ENCODE peak calls at places on chromosomes 3 and 15, in seven cellular contexts. R is HCT116, G is PC-3, N is GM23338, E is hepatocyte, H is PC-9, T is SK-N-SH. D is an unnamed sample. For H3K9me2, the result is how much of the 10 kb centered on the place peaks cover.

GRCh38 chr3:166013073-166013679 is 176.0 kb upstream of the BCHE start:
- DNase-seq in R (peak), H (no peak), N (peak), T (peak), E (peak), G (peak), D (peak)

GRCh38 chr3:73101916-73102315 is 40.5 kb downstream of the EBLN2 start:
- DNase-seq in N (no peak), E (no peak), R (no peak), G (no peak), T (no peak), H (no peak), D (no peak)

GRCh38 chr3:128466840-128467541 is at the start of gene DNAJB8:
- DNase-seq in E (no peak), H (no peak), R (no peak), T (no peak), N (no peak), G (no peak), D (no peak)

GRCh38 chr3:191412764-191413163 is 48.2 kb upstream of the PYDC2 start:
- DNase-seq in E (peak), H (no peak), T (peak), N (peak), R (no peak), G (peak), D (no peak)

GRCh38 chr3:105195260-105195659 is 171.4 kb upstream of the ALCAM start:
- DNase-seq in N (no peak), H (no peak), G (peak), E (no peak), T (no peak), R (no peak), D (no peak)

GRCh38 chr3:129794319-129795201 is 99.0 kb downstream of the TMCC1 start:
- DNase-seq in G (peak), R (peak), N (peak), T (peak), E (peak), H (peak), D (peak)

GRCh38 chr15:80942746-80943565 is 46.7 kb downstream of the MESD start:
- DNase-seq in R (no peak), H (no peak), E (no peak), G (no peak), N (no peak), T (no peak), D (no peak)

GRCh38 chr15:66875588-66876422 is 173.8 kb downstream of the SMAD6 start:
- DNase-seq in G (no peak), N (no peak), T (no peak), E (no peak), R (no peak), H (no peak), D (no peak)

GRCh38 chr3:37660782-37661181 is 200.9 kb upstream of the CTDSPL start:
- DNase-seq in N (no peak), T (no peak), R (no peak), E (no peak), H (no peak), G (no peak), D (no peak)

GRCh38 chr3:37671000-37671483 is 190.6 kb upstream of the CTDSPL start:
- DNase-seq in H (no peak), N (no peak), R (no peak), E (no peak), G (no peak), T (no peak), D (no peak)

GRCh38 chr15:83206387-83206970 is 1.1 kb downstream of the HDGFL3 start:
- DNase-seq in N (peak), G (peak), R (no peak), H (no peak), E (no peak), T (no peak), D (peak)

GRCh38 chr15:83209333-83209732 is 1.7 kb upstream of the HDGFL3 start:
- DNase-seq in E (no peak), R (no peak), N (peak), G (no peak), H (no peak), T (no peak), D (no peak)

GRCh38 chr15:83206971-83207621 is 527 bp downstream of the HDGFL3 start:
- DNase-seq in T (peak), E (peak), R (no peak), G (peak), N (peak), H (no peak), D (peak)

GRCh38 chr15:83207622-83208356 is at the start of gene HDGFL3:
- DNase-seq in H (no peak), E (peak), N (peak), T (peak), G (peak), R (no peak), D (peak)

GRCh38 chr15:83208357-83208661 is 686 bp upstream of the HDGFL3 start:
- DNase-seq in E (no peak), N (peak), T (no peak), H (no peak), R (no peak), G (peak), D (no peak)
- H3K4me3 ChIP-seq in E (peak), N (peak), T (peak), H (no peak), R (no peak), G (peak), D (peak)

GRCh38 chr3:63344676-63345075 is 66.6 kb downstream of the SYNPR start:
- DNase-seq in T (no peak), G (peak), N (peak), R (no peak), H (no peak), E (no peak), D (no peak)
- H3K9me2 ChIP-seq in T (under half), G (under half), N (under half), R (under half), H (under half), E (under half), D (under half)

GRCh38 chr15:31484369-31484951 is 157.8 kb downstream of the KLF13 start:
- DNase-seq in T (no peak), E (no peak), H (no peak), G (no peak), R (no peak), N (no peak), D (no peak)
- H3K4me3 ChIP-seq in T (no peak), E (no peak), H (no peak), G (no peak), R (no peak), N (peak), D (no peak)

GRCh38 chr3:187899246-187899645 is 154.0 kb upstream of the BCL6 start:
- DNase-seq in E (no peak), R (no peak), G (no peak), T (no peak), H (no peak), N (no peak), D (peak)
- H3K9me2 ChIP-seq in E (under half), R (under half), G (under half), T (under half), H (under half), N (under half), D (under half)

DNA sequence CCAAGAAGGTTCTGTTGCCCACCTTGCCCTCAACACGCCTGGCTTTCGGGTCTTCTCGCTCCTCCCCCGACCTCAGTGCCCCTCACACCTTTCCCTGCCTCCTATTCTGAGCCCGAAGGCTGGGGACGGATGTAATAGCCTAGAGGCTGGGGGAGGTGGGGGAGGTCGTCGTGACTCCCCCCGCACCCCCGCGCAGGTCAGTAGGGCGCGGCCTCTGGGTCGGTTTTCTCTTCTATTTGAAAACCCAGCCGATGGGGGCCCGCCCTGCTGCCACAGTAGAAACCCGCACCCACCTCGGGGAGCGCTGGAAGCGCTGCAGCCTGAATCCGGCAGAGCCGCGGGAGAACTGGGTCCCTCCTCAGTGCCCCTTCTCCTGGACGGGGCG is 1.0 kb upstream of the RBPMS2 start:
- DNase-seq in H (no peak), E (no peak), T (no peak), R (no peak), N (peak), G (no peak), D (no peak)
- H3K4me3 ChIP-seq in H (peak), E (peak), T (peak), R (peak), N (peak), G (no peak), D (no peak)

DNA sequence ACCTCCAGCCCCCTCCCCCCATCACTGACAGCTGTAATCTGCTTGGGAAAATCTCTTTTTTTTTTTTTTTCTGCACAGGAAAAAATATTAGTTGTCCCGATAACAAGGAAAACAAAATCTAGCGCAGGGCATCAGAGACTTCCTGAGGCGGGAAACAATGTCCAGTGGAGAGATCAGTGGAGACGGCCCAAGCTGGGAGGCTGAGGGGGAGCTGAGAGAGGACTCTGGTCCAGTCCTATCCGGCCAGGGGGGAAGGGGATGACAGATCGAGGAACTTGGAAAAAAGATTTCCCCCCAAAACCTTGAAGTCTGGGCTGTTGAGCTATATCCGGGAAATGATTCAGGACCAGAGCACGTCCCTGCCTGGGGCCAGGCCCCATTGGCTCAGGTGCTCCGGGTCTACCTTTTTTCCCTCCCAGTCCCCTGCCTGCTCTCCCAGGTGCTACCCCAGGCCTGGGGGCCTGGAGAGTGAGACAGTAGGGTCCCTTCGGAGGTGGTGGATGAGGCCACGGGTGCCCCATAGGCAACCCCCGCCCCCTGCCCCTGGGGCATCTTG is 14.0 kb upstream of the DLL4 start:
- DNase-seq in G (no peak), R (no peak), T (no peak), E (no peak), N (no peak), H (no peak), D (no peak)
- H3K9me2 ChIP-seq in G (under half), R (under half), T (under half), E (under half), N (under half), H (under half), D (under half)

DNA sequence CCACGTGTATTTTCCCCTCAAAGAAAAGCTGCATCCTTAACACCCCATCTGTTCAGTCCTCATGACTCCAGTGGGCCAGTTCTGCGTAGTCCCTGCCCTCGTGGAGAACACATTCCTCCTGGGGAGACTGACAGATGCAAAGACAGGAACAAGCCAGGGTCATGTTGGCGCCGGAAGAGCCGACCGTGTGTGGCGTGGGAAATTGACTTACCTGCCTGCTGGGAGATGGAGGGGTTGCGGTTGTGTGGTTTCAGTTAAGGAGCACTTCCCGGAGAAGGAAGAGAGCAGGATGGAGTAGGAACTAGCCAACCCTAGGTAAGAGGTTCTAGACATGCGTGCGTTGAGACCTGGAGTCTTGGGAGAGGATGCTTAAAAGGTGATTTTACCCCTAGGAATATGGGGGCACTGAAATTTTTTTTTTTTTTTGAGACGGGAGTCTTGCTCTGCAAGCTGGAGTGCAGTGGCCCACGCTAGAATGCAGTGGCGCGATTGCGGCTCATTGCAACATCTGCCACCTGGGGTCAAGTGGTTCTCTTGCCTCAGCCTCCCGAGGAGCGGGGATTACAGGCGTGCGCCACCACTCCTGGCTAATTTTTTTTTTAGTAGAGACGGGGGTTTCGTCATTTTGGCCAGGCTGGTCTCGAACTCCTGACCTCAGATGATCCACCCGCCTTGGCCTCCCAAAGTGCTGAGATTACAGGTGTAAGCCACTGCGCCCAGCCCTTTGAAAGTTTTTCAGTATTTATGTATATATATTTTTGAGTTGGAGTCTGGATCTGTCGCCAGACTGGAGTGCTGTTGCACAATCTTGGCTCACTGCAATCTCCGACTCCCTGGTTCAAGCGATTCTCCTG is 1.4 kb downstream of the VHL start:
- DNase-seq in G (peak), N (peak), H (peak), T (peak), E (no peak), R (no peak), D (peak)
- H3K4me3 ChIP-seq in G (peak), N (peak), H (peak), T (peak), E (peak), R (peak), D (peak)

DNA sequence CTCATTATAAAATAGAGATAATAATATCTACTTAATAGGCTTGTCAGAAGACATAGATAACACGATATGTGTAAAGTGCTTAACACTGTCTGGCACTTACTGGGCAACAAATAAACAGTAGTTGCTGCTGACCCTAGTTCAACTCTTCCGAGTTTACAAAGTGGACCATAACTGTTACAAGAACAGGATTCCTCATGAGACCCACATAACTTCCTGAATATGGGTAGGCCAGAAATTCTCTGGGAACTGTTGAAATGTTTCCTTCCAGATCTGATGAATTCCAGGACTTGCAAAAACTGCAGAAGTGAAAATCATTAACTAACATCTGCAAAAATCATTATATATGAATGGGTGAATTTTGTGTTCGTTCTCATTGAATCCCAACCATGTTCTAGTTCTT is 181.7 kb upstream of the MME start:
- DNase-seq in G (no peak), H (no peak), E (no peak), N (no peak), R (no peak), T (no peak), D (no peak)
- H3K9me2 ChIP-seq in G (under half), H (under half), E (under half), N (under half), R (under half), T (under half), D (under half)

DNA sequence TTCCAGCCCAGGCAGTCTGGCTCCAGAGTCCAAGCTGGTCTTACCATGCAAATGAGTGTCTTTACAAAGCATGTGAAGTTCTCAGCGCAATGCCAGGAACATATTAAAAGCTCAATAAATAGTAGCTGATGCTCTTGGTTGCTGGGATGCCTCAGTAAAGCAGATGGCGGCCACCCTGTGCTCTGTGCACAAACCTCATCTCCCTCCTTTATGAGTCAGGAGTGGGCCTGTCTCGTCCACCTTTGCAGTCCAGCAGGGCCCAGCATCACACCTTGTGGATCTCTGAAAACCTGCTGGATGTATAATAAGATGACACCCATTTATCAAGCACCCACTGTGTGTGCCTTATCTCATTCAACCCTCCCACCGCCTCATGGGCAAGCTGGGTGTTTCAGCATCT is 42.7 kb downstream of the FAM174B start:
- DNase-seq in H (no peak), G (no peak), E (no peak), T (no peak), R (no peak), N (no peak), D (no peak)
- H3K4me3 ChIP-seq in H (no peak), G (no peak), E (no peak), T (no peak), R (no peak), N (no peak), D (no peak)

GRCh38 chr3:50406487-50406886 is 47.2 kb upstream of the TMEM115 start:
- DNase-seq in T (no peak), G (no peak), H (no peak), E (no peak), R (no peak), N (no peak), D (no peak)
- H3K9me2 ChIP-seq in T (under half), G (under half), H (under half), E (under half), R (under half), N (under half), D (under half)